ENCODE peak calls at places on chromosomes 12 and 14, in seven cellular contexts. C is NCI-H460, J is A549, I is T-helper 17 cell, T is NCI-H1436, D is myocyte, A is HuH-7.5. G is an unnamed sample.

GRCh38 chr12:110689601-110690430 is 901 bp upstream of the HVCN1 start:
- DNase-seq in D (no peak), I (no peak), T (no peak), C (peak; percentile 66), J (no peak), A (no peak), G (no peak)

GRCh38 chr12:106079148-106079738 is 59.5 kb downstream of the NUAK1 start:
- DNase-seq in A (no peak), J (no peak), C (no peak), I (no peak), D (no peak), T (no peak), G (no peak)

GRCh38 chr12:85155791-85156190 is 119.6 kb downstream of the LRRIQ1 start:
- DNase-seq in A (no peak), D (peak; percentile 10), J (peak; percentile 74), I (no peak), C (peak; percentile 45), T (peak; percentile 37), G (peak; percentile 24)

GRCh38 chr14:88323520-88324199 is 591 bp upstream of the KCNK10 start:
- DNase-seq in C (peak; percentile 4), D (no peak), T (no peak), A (peak; percentile 35), I (no peak), J (no peak), G (peak; percentile 46)

GRCh38 chr12:40107098-40107802 is 1.4 kb upstream of the SLC2A13 start:
- DNase-seq in I (peak; percentile 85), T (peak; percentile 74), D (peak; percentile 78), J (peak; percentile 82), C (peak; percentile 75), A (peak; percentile 66), G (peak; percentile 32)

GRCh38 chr12:24996820-24997219 is 47.9 kb upstream of the BCAT1 start:
- DNase-seq in I (no peak), C (no peak), J (no peak), T (no peak), A (no peak), D (no peak), G (no peak)

GRCh38 chr12:94172973-94173372 is 24.6 kb downstream of the PLXNC1 start:
- DNase-seq in J (peak; percentile 40), T (no peak), A (peak; percentile 33), C (no peak), D (no peak), I (no peak), G (no peak)

GRCh38 chr12:79547044-79547734 is 143.6 kb downstream of the PAWR start:
- DNase-seq in I (no peak), A (no peak), J (peak; percentile 93), T (no peak), C (peak; percentile 38), D (peak; percentile 14), G (no peak)

GRCh38 chr14:61575751-61576150 is 119.6 kb upstream of the HIF1A start:
- DNase-seq in J (no peak), T (no peak), C (no peak), I (no peak), D (peak; percentile 90), A (no peak), G (no peak)

GRCh38 chr12:43482311-43483085 is 69.5 kb downstream of the ADAMTS20 start:
- DNase-seq in T (no peak), I (no peak), D (no peak), C (no peak), A (no peak), J (no peak), G (no peak)

GRCh38 chr12:119149270-119149669 is 29.5 kb upstream of the HSPB8 start:
- DNase-seq in J (no peak), A (no peak), D (no peak), C (no peak), T (no peak), I (no peak), G (no peak)

GRCh38 chr12:25812295-25812694 is 146.2 kb upstream of the RASSF8 start:
- DNase-seq in D (no peak), T (no peak), A (no peak), J (no peak), I (no peak), C (no peak), G (no peak)

GRCh38 chr12:56487448-56488040 is 417 bp downstream of the GLS2 start:
- DNase-seq in J (no peak), A (no peak), T (peak; percentile 17), I (peak; percentile 21), C (no peak), D (peak; percentile 3), G (peak; percentile 30)

GRCh38 chr12:122951979-122952892 is 14.0 kb downstream of the ABCB9 start:
- DNase-seq in T (peak; percentile 22), I (peak; percentile 65), D (peak; percentile 82), C (peak; percentile 82), J (peak; percentile 79), A (peak; percentile 89), G (peak; percentile 25)

GRCh38 chr14:96730386-96730785 is 66.8 kb upstream of the VRK1 start:
- DNase-seq in C (no peak), T (no peak), I (no peak), D (no peak), A (no peak), J (no peak), G (no peak)

GRCh38 chr14:24042733-24043132 is 9.1 kb upstream of the CARMIL3 start:
- DNase-seq in I (no peak), T (no peak), J (no peak), C (no peak), D (no peak), A (no peak), G (no peak)

GRCh38 chr12:2750185-2750584 is 44.6 kb upstream of the FKBP4 start:
- DNase-seq in T (no peak), I (no peak), C (no peak), D (no peak), A (no peak), J (no peak), G (no peak)

G was measured in NCI-H1092 treated with DMSO at 0.1 percent for 48 hours.